ENCODE peak calls at places on chromosomes 11 and 22, in four cellular contexts. S is colonic mucosa, E is GM13976, K is pancreas. D is an unnamed sample.

GRCh38 chr11:120432056-120433018 is 79.2 kb upstream of the GRIK4 start:
- DNase-seq in E (no peak), S (peak), K (peak), D (no peak)

GRCh38 chr22:19121631-19122142 is 525 bp downstream of the DGCR2 start:
- DNase-seq in K (peak), E (peak), S (peak), D (peak)

GRCh38 chr11:121578216-121579063 is 125.7 kb upstream of the SORL1-AS1 start:
- DNase-seq in K (no peak), S (no peak), E (no peak), D (no peak)

GRCh38 chr11:1782831-1783724 is 19.4 kb upstream of the CTSD start:
- DNase-seq in S (no peak), E (peak), K (no peak), D (no peak)

GRCh38 chr22:25645266-25645665 is 80.8 kb downstream of the GRK3 start:
- DNase-seq in K (no peak), S (no peak), E (no peak), D (no peak)

GRCh38 chr22:25354456-25354855 is 135.0 kb downstream of the CRYBB2 start:
- DNase-seq in K (no peak), E (no peak), S (no peak), D (peak)

GRCh38 chr11:65429724-65430405 is 7.3 kb downstream of the NEAT1 start:
- DNase-seq in E (no peak), S (peak), K (peak), D (no peak)

GRCh38 chr11:69000391-69000790 is 12.7 kb downstream of the MRGPRF start:
- DNase-seq in K (no peak), S (no peak), E (no peak), D (no peak)

GRCh38 chr11:102144357-102145342 is 34.4 kb downstream of the YAP1 start:
- DNase-seq in E (no peak), K (no peak), S (peak), D (no peak)

GRCh38 chr11:113979427-113979826 is 4.5 kb downstream of the HTR3A start:
- DNase-seq in K (no peak), E (no peak), S (no peak), D (no peak)

GRCh38 chr11:623999-624704 is 603 bp downstream of the CDHR5 start:
- DNase-seq in S (peak), E (no peak), K (peak), D (peak)

GRCh38 chr11:133995066-133995465 is 38.3 kb upstream of the IGSF9B start:
- DNase-seq in S (no peak), K (no peak), E (no peak), D (no peak)

GRCh38 chr22:46619830-46620501 is at the start of gene GRAMD4:
- DNase-seq in E (no peak), K (no peak), S (no peak), D (no peak)

GRCh38 chr11:68340784-68341556 is 28.6 kb downstream of the LRP5 start:
- DNase-seq in K (no peak), S (no peak), E (no peak), D (no peak)

GRCh38 chr22:30206964-30207363 is 39.6 kb downstream of the LIF start:
- DNase-seq in E (peak), S (no peak), K (peak), D (no peak)

GRCh38 chr11:14908214-14908880 is 16.3 kb upstream of the CYP2R1 start:
- DNase-seq in S (peak), E (peak), K (peak), D (no peak)

GRCh38 chr11:121416909-121417567 is 35.1 kb upstream of the SORL1 start:
- DNase-seq in K (peak), E (peak), S (peak), D (no peak)

GRCh38 chr11:35260342-35260985 is 121.5 kb downstream of the CD44 start:
- DNase-seq in K (peak), S (no peak), E (no peak), D (no peak)

GRCh38 chr11:96323643-96323985 is 19.4 kb downstream of the MAML2 start:
- DNase-seq in S (no peak), K (no peak), E (no peak), D (no peak)

GRCh38 chr11:57155838-57156583 is 25.7 kb upstream of the LRRC55 start:
- DNase-seq in E (no peak), K (no peak), S (no peak), D (no peak)

GRCh38 chr11:23859087-23859486 is 637.8 kb upstream of the LUZP2 start:
- DNase-seq in E (no peak), K (no peak), S (no peak), D (no peak)

GRCh38 chr11:2928605-2929510 is at the start of gene PHLDA2:
- DNase-seq in S (peak), E (peak), K (peak), D (no peak)

GRCh38 chr22:36245805-36246356 is 6.6 kb upstream of the APOL2 start:
- DNase-seq in E (no peak), K (no peak), S (no peak), D (no peak)

GRCh38 chr11:90434858-90435257 is 212.0 kb upstream of the CHORDC1 start:
- DNase-seq in K (no peak), S (no peak), E (no peak), D (no peak)

GRCh38 chr11:64043545-64043944 is 7.8 kb downstream of the FLRT1 start:
- DNase-seq in E (no peak), K (no peak), S (no peak), D (no peak)

GRCh38 chr11:3123316-3123715 is 41.8 kb downstream of the OSBPL5 start:
- DNase-seq in E (no peak), K (no peak), S (peak), D (no peak)

GRCh38 chr11:65774525-65775306 is 6.1 kb downstream of the AP5B1 start:
- DNase-seq in S (no peak), E (no peak), K (no peak), D (no peak)

GRCh38 chr11:73334244-73335203 is 26.4 kb downstream of the ARHGEF17 start:
- DNase-seq in E (peak), K (peak), S (peak), D (no peak)

GRCh38 chr11:17646451-17647145 is 72.8 kb upstream of the MYOD1 start:
- DNase-seq in S (no peak), E (peak), K (no peak), D (no peak)

GRCh38 chr22:36397767-36398093 is 10.0 kb upstream of the MYH9 start:
- DNase-seq in S (no peak), K (no peak), E (no peak), D (no peak)

GRCh38 chr11:131914299-131914902 is 544.0 kb downstream of the NTM start:
- DNase-seq in E (peak), K (no peak), S (no peak), D (no peak)

GRCh38 chr11:13238879-13239514 is 38.6 kb upstream of the BMAL1 start:
- DNase-seq in S (peak), K (peak), E (peak), D (no peak)

GRCh38 chr11:35088226-35088625 is 50.7 kb upstream of the CD44 start:
- DNase-seq in E (no peak), S (no peak), K (peak), D (no peak)

GRCh38 chr11:22349446-22349845 is 11.3 kb downstream of the SLC17A6 start:
- DNase-seq in E (no peak), K (no peak), S (no peak), D (no peak)

DNA sequence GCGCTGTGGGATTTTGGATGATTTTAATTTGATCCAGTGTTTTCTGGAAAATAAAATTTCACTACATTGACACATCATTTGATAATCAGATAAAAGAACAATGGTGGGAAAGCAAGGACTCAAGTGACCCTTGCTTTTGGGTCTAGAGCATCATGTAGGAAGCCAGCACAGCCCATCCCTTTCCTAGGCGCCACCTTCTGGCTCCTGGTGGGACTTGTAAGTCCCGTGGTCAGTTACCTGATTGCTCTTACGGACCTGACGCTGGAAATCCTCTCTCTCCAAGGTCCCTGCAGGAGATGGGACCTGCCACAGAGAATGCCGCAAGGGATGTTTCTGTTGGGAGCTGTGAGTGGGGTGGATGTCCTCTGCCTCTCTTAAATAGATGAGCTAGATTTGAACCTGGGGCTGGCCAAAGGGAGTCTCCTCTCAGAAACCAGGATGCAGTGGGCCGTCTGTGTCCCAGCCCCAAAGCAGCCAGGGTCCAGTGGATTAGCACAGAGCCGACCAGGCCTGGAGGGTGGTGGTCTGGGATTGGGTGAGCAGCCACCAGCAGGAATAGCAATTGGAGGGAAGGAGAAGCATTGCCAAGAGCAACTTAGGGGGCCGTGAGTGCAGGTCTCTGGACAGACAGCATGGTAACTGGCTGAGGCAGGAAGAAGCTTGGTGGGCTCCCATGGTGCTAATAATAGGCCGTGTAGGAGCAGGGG is 21.7 kb downstream of the TIMP3 start:
- DNase-seq in K (peak), E (peak), S (peak), D (no peak)
- TF ChIP-seq CTCF in K (no peak), E (peak), S (peak), D (no peak)

GRCh38 chr11:83676061-83676460 is 389.9 kb upstream of the CCDC90B start:
- DNase-seq in S (no peak), K (no peak), E (no peak), D (no peak)

GRCh38 chr11:83666149-83666548 is 380.0 kb upstream of the CCDC90B start:
- DNase-seq in S (no peak), E (no peak), K (no peak), D (no peak)

GRCh38 chr11:83674498-83674897 is 388.3 kb upstream of the CCDC90B start:
- DNase-seq in E (no peak), K (no peak), S (no peak), D (no peak)

GRCh38 chr11:83671295-83671694 is 385.1 kb upstream of the CCDC90B start:
- DNase-seq in K (no peak), S (no peak), E (no peak), D (no peak)
- TF ChIP-seq CTCF in K (no peak), S (no peak), E (no peak), D (no peak)

GRCh38 chr11:27699242-27699925 is 871 bp downstream of the BDNF start:
- DNase-seq in S (no peak), E (no peak), K (no peak), D (no peak)
- TF ChIP-seq CTCF in S (no peak), E (peak), K (no peak), D (no peak)

GRCh38 chr11:70415176-70415575 is 16.8 kb downstream of the CTTN start:
- DNase-seq in S (no peak), E (no peak), K (no peak), D (no peak)
- TF ChIP-seq CTCF in S (no peak), E (no peak), K (no peak), D (no peak)

GRCh38 chr11:10750838-10751580 is at the start of gene CTR9:
- DNase-seq in S (peak), K (peak), E (peak), D (peak)
- TF ChIP-seq CTCF in S (no peak), K (no peak), E (peak), D (no peak)

DNA sequence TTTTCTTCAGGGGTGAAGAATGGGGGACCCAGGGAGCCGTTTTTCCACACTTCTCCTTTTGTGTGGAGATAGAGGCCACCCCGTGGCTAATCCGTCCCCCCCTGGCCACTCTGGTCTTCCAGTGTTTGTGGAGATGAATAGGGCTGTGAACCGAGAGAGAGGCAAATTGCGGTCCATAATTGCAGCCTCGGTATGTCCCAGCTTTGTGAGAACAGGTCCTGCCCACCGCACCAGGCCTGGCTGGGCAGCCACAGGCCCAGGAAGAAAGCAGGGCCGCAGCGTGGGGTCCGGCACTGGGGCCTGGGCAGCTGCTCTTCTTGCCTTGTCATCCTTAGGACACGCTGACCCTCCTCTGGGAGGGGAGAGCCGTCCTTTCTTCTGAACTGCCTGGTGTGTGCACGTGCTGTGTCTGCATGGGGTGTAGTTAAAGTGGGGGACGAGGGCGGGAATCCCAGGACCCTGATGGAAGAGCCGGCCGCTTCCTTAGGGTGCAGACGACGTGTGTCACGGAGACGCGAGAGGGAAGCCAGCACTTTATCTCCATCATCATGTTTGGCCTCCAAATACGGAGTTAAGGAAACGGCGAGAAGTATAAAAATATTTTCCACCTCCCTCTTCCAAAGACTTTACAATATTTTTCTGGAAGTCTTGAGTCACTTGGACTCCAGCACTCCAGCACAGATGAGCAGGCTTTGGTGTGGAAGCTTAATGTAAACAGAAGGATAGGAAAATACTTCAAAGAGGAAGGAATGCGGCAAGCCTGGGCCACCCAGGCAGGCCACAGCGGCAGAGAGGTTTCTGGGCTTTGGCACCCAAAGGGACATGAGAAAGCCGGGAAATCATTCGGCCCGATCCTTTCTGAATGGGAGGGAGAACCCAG is 1248.4 kb downstream of the BRD1 start:
- DNase-seq in S (no peak), E (no peak), K (no peak), D (no peak)
- TF ChIP-seq CTCF in S (no peak), E (no peak), K (no peak), D (no peak)

GRCh38 chr11:32385998-32386397 is 49.3 kb downstream of the WT1 start:
- DNase-seq in K (no peak), S (peak), E (no peak), D (no peak)
- TF ChIP-seq CTCF in K (no peak), S (no peak), E (no peak), D (no peak)